ENCODE peak calls at places on chromosomes 16 and 17, in seven cellular contexts. One of them, this sample, is unnamed.
A peak's percentile ranks its signal among the peaks of the same experiment; 100 is the strongest.

GRCh38 chr17:28563475-28563874 is 7.8 kb downstream of the PIGS start:
- DNase-seq in activated CD4-positive, CD25-positive, alpha-beta regulatory T cell treated with anti-CD3 and anti-CD28 coated beads, Interleukin-2, amount 50 U/mL, for 72 hours: no peak
- DNase-seq in mesendoderm: peak; percentile 65
- DNase-seq in H54: no peak
- DNase-seq in NCI-H748 treated with DMSO at 0.1 percent for 48 hours: no peak
- DNase-seq in T-cell: no peak
- DNase-seq in HuH-7: no peak
- DNase-seq in this sample: peak; percentile 62

GRCh38 chr16:83806036-83806435 is 1.7 kb upstream of the HSBP1 start:
- DNase-seq in activated CD4-positive, CD25-positive, alpha-beta regulatory T cell treated with anti-CD3 and anti-CD28 coated beads, Interleukin-2, amount 50 U/mL, for 72 hours: no peak
- DNase-seq in mesendoderm: no peak
- DNase-seq in H54: no peak
- DNase-seq in NCI-H748 treated with DMSO at 0.1 percent for 48 hours: no peak
- DNase-seq in T-cell: no peak
- DNase-seq in HuH-7: no peak
- DNase-seq in this sample: no peak

GRCh38 chr17:55067697-55068439 is 99.3 kb downstream of the STXBP4 start:
- DNase-seq in activated CD4-positive, CD25-positive, alpha-beta regulatory T cell treated with anti-CD3 and anti-CD28 coated beads, Interleukin-2, amount 50 U/mL, for 72 hours: no peak
- DNase-seq in mesendoderm: peak; percentile 4
- DNase-seq in H54: no peak
- DNase-seq in NCI-H748 treated with DMSO at 0.1 percent for 48 hours: no peak
- DNase-seq in T-cell: no peak
- DNase-seq in HuH-7: no peak
- DNase-seq in this sample: no peak

GRCh38 chr16:67514382-67514828 is 14.2 kb upstream of the RIPOR1 start:
- DNase-seq in activated CD4-positive, CD25-positive, alpha-beta regulatory T cell treated with anti-CD3 and anti-CD28 coated beads, Interleukin-2, amount 50 U/mL, for 72 hours: peak; percentile 67
- DNase-seq in mesendoderm: peak; percentile 81
- DNase-seq in H54: no peak
- DNase-seq in NCI-H748 treated with DMSO at 0.1 percent for 48 hours: no peak
- DNase-seq in T-cell: peak; percentile 73
- DNase-seq in HuH-7: peak; percentile 57
- DNase-seq in this sample: peak; percentile 72

GRCh38 chr16:66510298-66510697 is 39.6 kb downstream of the TK2 start:
- DNase-seq in activated CD4-positive, CD25-positive, alpha-beta regulatory T cell treated with anti-CD3 and anti-CD28 coated beads, Interleukin-2, amount 50 U/mL, for 72 hours: no peak
- DNase-seq in mesendoderm: no peak
- DNase-seq in H54: no peak
- DNase-seq in NCI-H748 treated with DMSO at 0.1 percent for 48 hours: no peak
- DNase-seq in T-cell: no peak
- DNase-seq in HuH-7: no peak
- DNase-seq in this sample: peak; percentile 37

GRCh38 chr17:16986391-16986790 is 14.5 kb upstream of the TNFRSF13B start:
- DNase-seq in activated CD4-positive, CD25-positive, alpha-beta regulatory T cell treated with anti-CD3 and anti-CD28 coated beads, Interleukin-2, amount 50 U/mL, for 72 hours: no peak
- DNase-seq in mesendoderm: peak; percentile 65
- DNase-seq in H54: no peak
- DNase-seq in NCI-H748 treated with DMSO at 0.1 percent for 48 hours: no peak
- DNase-seq in T-cell: no peak
- DNase-seq in HuH-7: no peak
- DNase-seq in this sample: no peak

GRCh38 chr16:16009396-16009795 is 60.0 kb downstream of the ABCC1 start:
- DNase-seq in activated CD4-positive, CD25-positive, alpha-beta regulatory T cell treated with anti-CD3 and anti-CD28 coated beads, Interleukin-2, amount 50 U/mL, for 72 hours: no peak
- DNase-seq in mesendoderm: no peak
- DNase-seq in H54: no peak
- DNase-seq in NCI-H748 treated with DMSO at 0.1 percent for 48 hours: no peak
- DNase-seq in T-cell: no peak
- DNase-seq in HuH-7: no peak
- DNase-seq in this sample: no peak

GRCh38 chr16:67170168-67170947 is at the start of gene NOL3:
- DNase-seq in activated CD4-positive, CD25-positive, alpha-beta regulatory T cell treated with anti-CD3 and anti-CD28 coated beads, Interleukin-2, amount 50 U/mL, for 72 hours: no peak
- DNase-seq in mesendoderm: peak; percentile 90
- DNase-seq in H54: peak; percentile 90
- DNase-seq in NCI-H748 treated with DMSO at 0.1 percent for 48 hours: peak; percentile 56
- DNase-seq in T-cell: no peak
- DNase-seq in HuH-7: peak; percentile 95
- DNase-seq in this sample: peak; percentile 90

GRCh38 chr17:3026125-3026855 is 37.1 kb downstream of the OR1D5 start:
- DNase-seq in activated CD4-positive, CD25-positive, alpha-beta regulatory T cell treated with anti-CD3 and anti-CD28 coated beads, Interleukin-2, amount 50 U/mL, for 72 hours: peak; percentile 17
- DNase-seq in mesendoderm: no peak
- DNase-seq in H54: no peak
- DNase-seq in NCI-H748 treated with DMSO at 0.1 percent for 48 hours: no peak
- DNase-seq in T-cell: no peak
- DNase-seq in HuH-7: no peak
- DNase-seq in this sample: no peak

GRCh38 chr16:68281368-68282063 is 17.2 kb downstream of the SLC7A6 start:
- DNase-seq in activated CD4-positive, CD25-positive, alpha-beta regulatory T cell treated with anti-CD3 and anti-CD28 coated beads, Interleukin-2, amount 50 U/mL, for 72 hours: no peak
- DNase-seq in mesendoderm: no peak
- DNase-seq in H54: no peak
- DNase-seq in NCI-H748 treated with DMSO at 0.1 percent for 48 hours: no peak
- DNase-seq in T-cell: no peak
- DNase-seq in HuH-7: no peak
- DNase-seq in this sample: no peak

GRCh38 chr16:80260906-80261311 is 279.9 kb upstream of the DYNLRB2 start:
- DNase-seq in activated CD4-positive, CD25-positive, alpha-beta regulatory T cell treated with anti-CD3 and anti-CD28 coated beads, Interleukin-2, amount 50 U/mL, for 72 hours: no peak
- DNase-seq in mesendoderm: no peak
- DNase-seq in H54: no peak
- DNase-seq in NCI-H748 treated with DMSO at 0.1 percent for 48 hours: no peak
- DNase-seq in T-cell: no peak
- DNase-seq in HuH-7: no peak
- DNase-seq in this sample: no peak

GRCh38 chr16:4984174-4985000 is 26.3 kb downstream of the SEC14L5 start:
- DNase-seq in activated CD4-positive, CD25-positive, alpha-beta regulatory T cell treated with anti-CD3 and anti-CD28 coated beads, Interleukin-2, amount 50 U/mL, for 72 hours: no peak
- DNase-seq in mesendoderm: no peak
- DNase-seq in H54: no peak
- DNase-seq in NCI-H748 treated with DMSO at 0.1 percent for 48 hours: no peak
- DNase-seq in T-cell: no peak
- DNase-seq in HuH-7: no peak
- DNase-seq in this sample: no peak

GRCh38 chr16:86854058-86854621 is 275.8 kb downstream of the FOXL1 start:
- DNase-seq in activated CD4-positive, CD25-positive, alpha-beta regulatory T cell treated with anti-CD3 and anti-CD28 coated beads, Interleukin-2, amount 50 U/mL, for 72 hours: no peak
- DNase-seq in mesendoderm: no peak
- DNase-seq in H54: no peak
- DNase-seq in NCI-H748 treated with DMSO at 0.1 percent for 48 hours: no peak
- DNase-seq in T-cell: no peak
- DNase-seq in HuH-7: no peak
- DNase-seq in this sample: no peak

GRCh38 chr17:30278032-30278431 is 13.7 kb downstream of the BLMH start:
- DNase-seq in activated CD4-positive, CD25-positive, alpha-beta regulatory T cell treated with anti-CD3 and anti-CD28 coated beads, Interleukin-2, amount 50 U/mL, for 72 hours: no peak
- DNase-seq in mesendoderm: peak; percentile 39
- DNase-seq in H54: no peak
- DNase-seq in NCI-H748 treated with DMSO at 0.1 percent for 48 hours: peak; percentile 21
- DNase-seq in T-cell: no peak
- DNase-seq in HuH-7: no peak
- DNase-seq in this sample: no peak

GRCh38 chr17:78559749-78560368 is 17.3 kb downstream of the DNAH17 start:
- DNase-seq in activated CD4-positive, CD25-positive, alpha-beta regulatory T cell treated with anti-CD3 and anti-CD28 coated beads, Interleukin-2, amount 50 U/mL, for 72 hours: no peak
- DNase-seq in mesendoderm: peak; percentile 75
- DNase-seq in H54: no peak
- DNase-seq in NCI-H748 treated with DMSO at 0.1 percent for 48 hours: no peak
- DNase-seq in T-cell: no peak
- DNase-seq in HuH-7: peak; percentile 40
- DNase-seq in this sample: no peak

GRCh38 chr17:78111012-78111726 is 17.4 kb downstream of the TMC6 start:
- DNase-seq in activated CD4-positive, CD25-positive, alpha-beta regulatory T cell treated with anti-CD3 and anti-CD28 coated beads, Interleukin-2, amount 50 U/mL, for 72 hours: no peak
- DNase-seq in mesendoderm: no peak
- DNase-seq in H54: no peak
- DNase-seq in NCI-H748 treated with DMSO at 0.1 percent for 48 hours: no peak
- DNase-seq in T-cell: no peak
- DNase-seq in HuH-7: no peak
- DNase-seq in this sample: no peak

GRCh38 chr17:10792156-10792555 is 11.7 kb downstream of the TMEM238L start:
- DNase-seq in activated CD4-positive, CD25-positive, alpha-beta regulatory T cell treated with anti-CD3 and anti-CD28 coated beads, Interleukin-2, amount 50 U/mL, for 72 hours: no peak
- DNase-seq in mesendoderm: peak; percentile 13
- DNase-seq in H54: no peak
- DNase-seq in NCI-H748 treated with DMSO at 0.1 percent for 48 hours: no peak
- DNase-seq in T-cell: no peak
- DNase-seq in HuH-7: no peak
- DNase-seq in this sample: no peak

GRCh38 chr17:45759761-45760160 is 24.4 kb upstream of the CRHR1 start:
- DNase-seq in activated CD4-positive, CD25-positive, alpha-beta regulatory T cell treated with anti-CD3 and anti-CD28 coated beads, Interleukin-2, amount 50 U/mL, for 72 hours: no peak
- DNase-seq in mesendoderm: peak; percentile 64
- DNase-seq in H54: peak; percentile 35
- DNase-seq in NCI-H748 treated with DMSO at 0.1 percent for 48 hours: no peak
- DNase-seq in T-cell: no peak
- DNase-seq in HuH-7: no peak
- DNase-seq in this sample: no peak

GRCh38 chr17:66781135-66781534 is 53.8 kb upstream of the CACNG5 start:
- DNase-seq in activated CD4-positive, CD25-positive, alpha-beta regulatory T cell treated with anti-CD3 and anti-CD28 coated beads, Interleukin-2, amount 50 U/mL, for 72 hours: no peak
- DNase-seq in mesendoderm: no peak
- DNase-seq in H54: no peak
- DNase-seq in NCI-H748 treated with DMSO at 0.1 percent for 48 hours: no peak
- DNase-seq in T-cell: no peak
- DNase-seq in HuH-7: no peak
- DNase-seq in this sample: no peak

GRCh38 chr17:15377608-15378007 is 36.2 kb upstream of the TEKT3 start:
- DNase-seq in activated CD4-positive, CD25-positive, alpha-beta regulatory T cell treated with anti-CD3 and anti-CD28 coated beads, Interleukin-2, amount 50 U/mL, for 72 hours: no peak
- DNase-seq in mesendoderm: no peak
- DNase-seq in H54: peak; percentile 62
- DNase-seq in NCI-H748 treated with DMSO at 0.1 percent for 48 hours: no peak
- DNase-seq in T-cell: no peak
- DNase-seq in HuH-7: peak; percentile 71
- DNase-seq in this sample: peak; percentile 78

GRCh38 chr16:54342001-54342776 is 55.6 kb upstream of the IRX3 start:
- DNase-seq in activated CD4-positive, CD25-positive, alpha-beta regulatory T cell treated with anti-CD3 and anti-CD28 coated beads, Interleukin-2, amount 50 U/mL, for 72 hours: no peak
- DNase-seq in mesendoderm: no peak
- DNase-seq in H54: no peak
- DNase-seq in NCI-H748 treated with DMSO at 0.1 percent for 48 hours: peak; percentile 81
- DNase-seq in T-cell: no peak
- DNase-seq in HuH-7: no peak
- DNase-seq in this sample: no peak

GRCh38 chr17:28712037-28712704 is 483 bp upstream of the PROCA1 start:
- DNase-seq in activated CD4-positive, CD25-positive, alpha-beta regulatory T cell treated with anti-CD3 and anti-CD28 coated beads, Interleukin-2, amount 50 U/mL, for 72 hours: peak; percentile 65
- DNase-seq in mesendoderm: peak; percentile 81
- DNase-seq in H54: no peak
- DNase-seq in NCI-H748 treated with DMSO at 0.1 percent for 48 hours: no peak
- DNase-seq in T-cell: peak; percentile 50
- DNase-seq in HuH-7: no peak
- DNase-seq in this sample: no peak

GRCh38 chr16:88839745-88840588 is 16.8 kb downstream of the GALNS start:
- DNase-seq in activated CD4-positive, CD25-positive, alpha-beta regulatory T cell treated with anti-CD3 and anti-CD28 coated beads, Interleukin-2, amount 50 U/mL, for 72 hours: no peak
- DNase-seq in mesendoderm: no peak
- DNase-seq in H54: no peak
- DNase-seq in NCI-H748 treated with DMSO at 0.1 percent for 48 hours: no peak
- DNase-seq in T-cell: no peak
- DNase-seq in HuH-7: no peak
- DNase-seq in this sample: no peak

GRCh38 chr17:50570516-50570915 is 10.0 kb downstream of the CACNA1G start:
- DNase-seq in activated CD4-positive, CD25-positive, alpha-beta regulatory T cell treated with anti-CD3 and anti-CD28 coated beads, Interleukin-2, amount 50 U/mL, for 72 hours: no peak
- DNase-seq in mesendoderm: no peak
- DNase-seq in H54: no peak
- DNase-seq in NCI-H748 treated with DMSO at 0.1 percent for 48 hours: no peak
- DNase-seq in T-cell: no peak
- DNase-seq in HuH-7: no peak
- DNase-seq in this sample: no peak

GRCh38 chr17:62109378-62109902 is 44.4 kb upstream of the MED13 start:
- DNase-seq in activated CD4-positive, CD25-positive, alpha-beta regulatory T cell treated with anti-CD3 and anti-CD28 coated beads, Interleukin-2, amount 50 U/mL, for 72 hours: peak; percentile 40
- DNase-seq in mesendoderm: peak; percentile 94
- DNase-seq in H54: peak; percentile 85
- DNase-seq in NCI-H748 treated with DMSO at 0.1 percent for 48 hours: peak; percentile 14
- DNase-seq in T-cell: peak; percentile 42
- DNase-seq in HuH-7: peak; percentile 91
- DNase-seq in this sample: peak; percentile 66

GRCh38 chr16:50259334-50260205 is 6.8 kb upstream of the ADCY7 start:
- DNase-seq in activated CD4-positive, CD25-positive, alpha-beta regulatory T cell treated with anti-CD3 and anti-CD28 coated beads, Interleukin-2, amount 50 U/mL, for 72 hours: no peak
- DNase-seq in mesendoderm: no peak
- DNase-seq in H54: no peak
- DNase-seq in NCI-H748 treated with DMSO at 0.1 percent for 48 hours: peak; percentile 63
- DNase-seq in T-cell: no peak
- DNase-seq in HuH-7: no peak
- DNase-seq in this sample: peak; percentile 66

GRCh38 chr17:78438694-78439325 is 60.4 kb downstream of the PGS1 start:
- DNase-seq in activated CD4-positive, CD25-positive, alpha-beta regulatory T cell treated with anti-CD3 and anti-CD28 coated beads, Interleukin-2, amount 50 U/mL, for 72 hours: no peak
- DNase-seq in mesendoderm: no peak
- DNase-seq in H54: no peak
- DNase-seq in NCI-H748 treated with DMSO at 0.1 percent for 48 hours: no peak
- DNase-seq in T-cell: no peak
- DNase-seq in HuH-7: no peak
- DNase-seq in this sample: no peak

GRCh38 chr16:15553313-15554088 is 89.5 kb downstream of the MARF1 start:
- DNase-seq in activated CD4-positive, CD25-positive, alpha-beta regulatory T cell treated with anti-CD3 and anti-CD28 coated beads, Interleukin-2, amount 50 U/mL, for 72 hours: no peak
- DNase-seq in mesendoderm: no peak
- DNase-seq in H54: no peak
- DNase-seq in NCI-H748 treated with DMSO at 0.1 percent for 48 hours: no peak
- DNase-seq in T-cell: no peak
- DNase-seq in HuH-7: no peak
- DNase-seq in this sample: no peak

GRCh38 chr17:76734080-76734840 is 2.9 kb downstream of the SRSF2 start:
- DNase-seq in activated CD4-positive, CD25-positive, alpha-beta regulatory T cell treated with anti-CD3 and anti-CD28 coated beads, Interleukin-2, amount 50 U/mL, for 72 hours: no peak
- DNase-seq in mesendoderm: no peak
- DNase-seq in H54: no peak
- DNase-seq in NCI-H748 treated with DMSO at 0.1 percent for 48 hours: no peak
- DNase-seq in T-cell: no peak
- DNase-seq in HuH-7: no peak
- DNase-seq in this sample: no peak

GRCh38 chr17:55577687-55578086 is 66.4 kb upstream of the SMIM36 start:
- DNase-seq in activated CD4-positive, CD25-positive, alpha-beta regulatory T cell treated with anti-CD3 and anti-CD28 coated beads, Interleukin-2, amount 50 U/mL, for 72 hours: peak; percentile 47
- DNase-seq in mesendoderm: no peak
- DNase-seq in H54: peak; percentile 21
- DNase-seq in NCI-H748 treated with DMSO at 0.1 percent for 48 hours: no peak
- DNase-seq in T-cell: no peak
- DNase-seq in HuH-7: no peak
- DNase-seq in this sample: peak; percentile 67

GRCh38 chr17:40612510-40613244 is 34.9 kb downstream of the SMARCE1 start:
- DNase-seq in activated CD4-positive, CD25-positive, alpha-beta regulatory T cell treated with anti-CD3 and anti-CD28 coated beads, Interleukin-2, amount 50 U/mL, for 72 hours: no peak
- DNase-seq in mesendoderm: no peak
- DNase-seq in H54: no peak
- DNase-seq in NCI-H748 treated with DMSO at 0.1 percent for 48 hours: no peak
- DNase-seq in T-cell: peak; percentile 88
- DNase-seq in HuH-7: no peak
- DNase-seq in this sample: no peak

GRCh38 chr17:4531988-4532736 is 23.0 kb downstream of the MYBBP1A start:
- DNase-seq in activated CD4-positive, CD25-positive, alpha-beta regulatory T cell treated with anti-CD3 and anti-CD28 coated beads, Interleukin-2, amount 50 U/mL, for 72 hours: no peak
- DNase-seq in mesendoderm: no peak
- DNase-seq in H54: no peak
- DNase-seq in NCI-H748 treated with DMSO at 0.1 percent for 48 hours: no peak
- DNase-seq in T-cell: no peak
- DNase-seq in HuH-7: no peak
- DNase-seq in this sample: no peak

GRCh38 chr17:49703557-49704277 is 4.0 kb downstream of the SLC35B1 start:
- DNase-seq in activated CD4-positive, CD25-positive, alpha-beta regulatory T cell treated with anti-CD3 and anti-CD28 coated beads, Interleukin-2, amount 50 U/mL, for 72 hours: no peak
- DNase-seq in mesendoderm: peak; percentile 77
- DNase-seq in H54: peak; percentile 45
- DNase-seq in NCI-H748 treated with DMSO at 0.1 percent for 48 hours: no peak
- DNase-seq in T-cell: no peak
- DNase-seq in HuH-7: peak; percentile 72
- DNase-seq in this sample: no peak

GRCh38 chr16:48605518-48606110 is 4.4 kb downstream of the N4BP1 start:
- DNase-seq in activated CD4-positive, CD25-positive, alpha-beta regulatory T cell treated with anti-CD3 and anti-CD28 coated beads, Interleukin-2, amount 50 U/mL, for 72 hours: no peak
- DNase-seq in mesendoderm: no peak
- DNase-seq in H54: no peak
- DNase-seq in NCI-H748 treated with DMSO at 0.1 percent for 48 hours: no peak
- DNase-seq in T-cell: no peak
- DNase-seq in HuH-7: no peak
- DNase-seq in this sample: no peak

GRCh38 chr16:48978501-48978900 is 303.1 kb downstream of the CBLN1 start:
- DNase-seq in activated CD4-positive, CD25-positive, alpha-beta regulatory T cell treated with anti-CD3 and anti-CD28 coated beads, Interleukin-2, amount 50 U/mL, for 72 hours: no peak
- DNase-seq in mesendoderm: no peak
- DNase-seq in H54: no peak
- DNase-seq in NCI-H748 treated with DMSO at 0.1 percent for 48 hours: no peak
- DNase-seq in T-cell: no peak
- DNase-seq in HuH-7: no peak
- DNase-seq in this sample: no peak